ENCODE peak calls at places on chromosomes 6 and 20, in ten cellular contexts. One of them, this sample, is unnamed.

GRCh38 chr20:18218249-18218648 is 70.1 kb upstream of the ZNF133 start:
- DNase-seq in GM13976: no peak
- DNase-seq in osteocyte: no peak
- DNase-seq in mucosa of descending colon: no peak
- DNase-seq in colonic mucosa: no peak
- DNase-seq in cardiac fibroblast: no peak
- DNase-seq in ovary: no peak
- DNase-seq in CD8-positive, alpha-beta T cell: no peak
- DNase-seq in fibroblast of villous mesenchyme: no peak
- DNase-seq in activated B cell treated with CpG ODN at 0.5 μM for 24 hours: no peak
- DNase-seq in this sample: no peak

GRCh38 chr6:121694389-121695185 is 259.1 kb downstream of the GJA1 start:
- DNase-seq in ovary: no peak
- DNase-seq in osteocyte: no peak
- DNase-seq in activated B cell treated with CpG ODN at 0.5 μM for 24 hours: no peak
- DNase-seq in GM13976: no peak
- DNase-seq in cardiac fibroblast: peak; percentile 70
- DNase-seq in CD8-positive, alpha-beta T cell: no peak
- DNase-seq in colonic mucosa: no peak
- DNase-seq in fibroblast of villous mesenchyme: no peak
- DNase-seq in mucosa of descending colon: no peak
- DNase-seq in this sample: no peak

GRCh38 chr20:32018269-32019155 is 8.3 kb downstream of the CCM2L start:
- DNase-seq in mucosa of descending colon: peak; percentile 79
- DNase-seq in osteocyte: no peak
- DNase-seq in fibroblast of villous mesenchyme: no peak
- DNase-seq in colonic mucosa: peak; percentile 85
- DNase-seq in CD8-positive, alpha-beta T cell: peak; percentile 16
- DNase-seq in cardiac fibroblast: no peak
- DNase-seq in ovary: peak; percentile 52
- DNase-seq in activated B cell treated with CpG ODN at 0.5 μM for 24 hours: peak; percentile 55
- DNase-seq in GM13976: peak; percentile 82
- DNase-seq in this sample: no peak

GRCh38 chr20:3652646-3653596 is 10.3 kb downstream of the GFRA4 start:
- DNase-seq in fibroblast of villous mesenchyme: no peak
- DNase-seq in GM13976: no peak
- DNase-seq in osteocyte: no peak
- DNase-seq in CD8-positive, alpha-beta T cell: no peak
- DNase-seq in activated B cell treated with CpG ODN at 0.5 μM for 24 hours: no peak
- DNase-seq in cardiac fibroblast: no peak
- DNase-seq in colonic mucosa: no peak
- DNase-seq in ovary: no peak
- DNase-seq in mucosa of descending colon: no peak
- DNase-seq in this sample: no peak

GRCh38 chr6:132359891-132360290 is 41.4 kb downstream of the MOXD1 start:
- DNase-seq in GM13976: no peak
- DNase-seq in osteocyte: no peak
- DNase-seq in cardiac fibroblast: no peak
- DNase-seq in fibroblast of villous mesenchyme: peak; percentile 3
- DNase-seq in mucosa of descending colon: no peak
- DNase-seq in CD8-positive, alpha-beta T cell: no peak
- DNase-seq in activated B cell treated with CpG ODN at 0.5 μM for 24 hours: no peak
- DNase-seq in colonic mucosa: no peak
- DNase-seq in ovary: no peak
- DNase-seq in this sample: no peak

GRCh38 chr6:35392111-35392702 is 49.8 kb downstream of the PPARD start:
- DNase-seq in osteocyte: no peak
- DNase-seq in GM13976: no peak
- DNase-seq in ovary: peak; percentile 61
- DNase-seq in colonic mucosa: peak; percentile 94
- DNase-seq in cardiac fibroblast: no peak
- DNase-seq in CD8-positive, alpha-beta T cell: no peak
- DNase-seq in activated B cell treated with CpG ODN at 0.5 μM for 24 hours: no peak
- DNase-seq in fibroblast of villous mesenchyme: no peak
- DNase-seq in mucosa of descending colon: peak; percentile 91
- DNase-seq in this sample: no peak

GRCh38 chr6:39210437-39210836 is 18.8 kb downstream of the KCNK5 start:
- DNase-seq in mucosa of descending colon: no peak
- DNase-seq in cardiac fibroblast: no peak
- DNase-seq in fibroblast of villous mesenchyme: no peak
- DNase-seq in ovary: no peak
- DNase-seq in CD8-positive, alpha-beta T cell: no peak
- DNase-seq in GM13976: no peak
- DNase-seq in osteocyte: no peak
- DNase-seq in activated B cell treated with CpG ODN at 0.5 μM for 24 hours: no peak
- DNase-seq in colonic mucosa: no peak
- DNase-seq in this sample: no peak

GRCh38 chr20:62841705-62842212 is 19.9 kb downstream of the TCFL5 start:
- DNase-seq in ovary: no peak
- DNase-seq in fibroblast of villous mesenchyme: no peak
- DNase-seq in osteocyte: no peak
- DNase-seq in mucosa of descending colon: no peak
- DNase-seq in GM13976: no peak
- DNase-seq in colonic mucosa: no peak
- DNase-seq in cardiac fibroblast: no peak
- DNase-seq in activated B cell treated with CpG ODN at 0.5 μM for 24 hours: no peak
- DNase-seq in CD8-positive, alpha-beta T cell: no peak
- DNase-seq in this sample: no peak

GRCh38 chr6:114467931-114468330 is 125.1 kb upstream of the HS3ST5 start:
- DNase-seq in ovary: no peak
- DNase-seq in mucosa of descending colon: no peak
- DNase-seq in osteocyte: no peak
- DNase-seq in fibroblast of villous mesenchyme: no peak
- DNase-seq in colonic mucosa: no peak
- DNase-seq in CD8-positive, alpha-beta T cell: no peak
- DNase-seq in GM13976: no peak
- DNase-seq in cardiac fibroblast: peak; percentile 43
- DNase-seq in activated B cell treated with CpG ODN at 0.5 μM for 24 hours: no peak
- DNase-seq in this sample: no peak

GRCh38 chr6:92989656-92990055 is 429.7 kb downstream of the EPHA7 start:
- DNase-seq in cardiac fibroblast: peak; percentile 1
- DNase-seq in colonic mucosa: no peak
- DNase-seq in ovary: no peak
- DNase-seq in fibroblast of villous mesenchyme: peak; percentile 4
- DNase-seq in GM13976: no peak
- DNase-seq in mucosa of descending colon: no peak
- DNase-seq in osteocyte: no peak
- DNase-seq in activated B cell treated with CpG ODN at 0.5 μM for 24 hours: no peak
- DNase-seq in CD8-positive, alpha-beta T cell: no peak
- DNase-seq in this sample: no peak

GRCh38 chr6:161429921-161430490 is 156.1 kb upstream of the AGPAT4 start:
- DNase-seq in colonic mucosa: no peak
- DNase-seq in CD8-positive, alpha-beta T cell: no peak
- DNase-seq in ovary: no peak
- DNase-seq in activated B cell treated with CpG ODN at 0.5 μM for 24 hours: no peak
- DNase-seq in fibroblast of villous mesenchyme: no peak
- DNase-seq in mucosa of descending colon: no peak
- DNase-seq in cardiac fibroblast: peak; percentile 44
- DNase-seq in osteocyte: no peak
- DNase-seq in GM13976: no peak
- DNase-seq in this sample: no peak

GRCh38 chr20:62511915-62512610 is 36.3 kb upstream of the GATA5 start:
- DNase-seq in colonic mucosa: no peak
- DNase-seq in fibroblast of villous mesenchyme: no peak
- DNase-seq in cardiac fibroblast: no peak
- DNase-seq in GM13976: no peak
- DNase-seq in CD8-positive, alpha-beta T cell: no peak
- DNase-seq in activated B cell treated with CpG ODN at 0.5 μM for 24 hours: no peak
- DNase-seq in osteocyte: no peak
- DNase-seq in ovary: no peak
- DNase-seq in mucosa of descending colon: no peak
- DNase-seq in this sample: no peak

GRCh38 chr6:170291271-170292110 is 613 bp upstream of the DLL1 start:
- DNase-seq in activated B cell treated with CpG ODN at 0.5 μM for 24 hours: peak; percentile 42
- DNase-seq in osteocyte: no peak
- DNase-seq in mucosa of descending colon: peak; percentile 71
- DNase-seq in CD8-positive, alpha-beta T cell: peak; percentile 46
- DNase-seq in fibroblast of villous mesenchyme: peak; percentile 33
- DNase-seq in GM13976: peak; percentile 72
- DNase-seq in colonic mucosa: peak; percentile 75
- DNase-seq in cardiac fibroblast: peak; percentile 38
- DNase-seq in ovary: no peak
- DNase-seq in this sample: no peak

GRCh38 chr6:170371588-170371987 is 65.0 kb downstream of the FAM120B start:
- DNase-seq in ovary: no peak
- DNase-seq in activated B cell treated with CpG ODN at 0.5 μM for 24 hours: no peak
- DNase-seq in fibroblast of villous mesenchyme: no peak
- DNase-seq in osteocyte: no peak
- DNase-seq in CD8-positive, alpha-beta T cell: no peak
- DNase-seq in GM13976: no peak
- DNase-seq in mucosa of descending colon: peak; percentile 25
- DNase-seq in cardiac fibroblast: peak; percentile 15
- DNase-seq in colonic mucosa: no peak
- DNase-seq in this sample: no peak

GRCh38 chr6:5379647-5380242 is 118.4 kb downstream of the FARS2 start:
- DNase-seq in CD8-positive, alpha-beta T cell: no peak
- DNase-seq in ovary: no peak
- DNase-seq in GM13976: peak; percentile 60
- DNase-seq in colonic mucosa: peak; percentile 34
- DNase-seq in fibroblast of villous mesenchyme: peak; percentile 52
- DNase-seq in osteocyte: no peak
- DNase-seq in mucosa of descending colon: peak; percentile 60
- DNase-seq in cardiac fibroblast: peak; percentile 58
- DNase-seq in activated B cell treated with CpG ODN at 0.5 μM for 24 hours: no peak
- DNase-seq in this sample: peak; percentile 8

GRCh38 chr6:131744888-131745287 is 34.1 kb upstream of the CTAGE9 start:
- DNase-seq in activated B cell treated with CpG ODN at 0.5 μM for 24 hours: no peak
- DNase-seq in colonic mucosa: no peak
- DNase-seq in osteocyte: no peak
- DNase-seq in CD8-positive, alpha-beta T cell: no peak
- DNase-seq in mucosa of descending colon: no peak
- DNase-seq in fibroblast of villous mesenchyme: no peak
- DNase-seq in GM13976: no peak
- DNase-seq in ovary: no peak
- DNase-seq in cardiac fibroblast: no peak
- DNase-seq in this sample: no peak

GRCh38 chr6:2949536-2950083 is 21.8 kb downstream of the SERPINB6 start:
- DNase-seq in fibroblast of villous mesenchyme: no peak
- DNase-seq in osteocyte: no peak
- DNase-seq in ovary: no peak
- DNase-seq in activated B cell treated with CpG ODN at 0.5 μM for 24 hours: no peak
- DNase-seq in GM13976: no peak
- DNase-seq in colonic mucosa: peak; percentile 11
- DNase-seq in cardiac fibroblast: no peak
- DNase-seq in mucosa of descending colon: peak; percentile 0
- DNase-seq in CD8-positive, alpha-beta T cell: no peak
- DNase-seq in this sample: no peak

GRCh38 chr20:50187403-50188051 is 3.1 kb upstream of the CEBPB start:
- DNase-seq in GM13976: no peak
- DNase-seq in osteocyte: no peak
- DNase-seq in ovary: no peak
- DNase-seq in CD8-positive, alpha-beta T cell: no peak
- DNase-seq in mucosa of descending colon: peak; percentile 40
- DNase-seq in cardiac fibroblast: peak; percentile 64
- DNase-seq in activated B cell treated with CpG ODN at 0.5 μM for 24 hours: no peak
- DNase-seq in colonic mucosa: peak; percentile 66
- DNase-seq in fibroblast of villous mesenchyme: peak; percentile 89
- DNase-seq in this sample: no peak

GRCh38 chr6:108561742-108562502 is 1.2 kb downstream of the FOXO3 start:
- DNase-seq in fibroblast of villous mesenchyme: no peak
- DNase-seq in osteocyte: no peak
- DNase-seq in CD8-positive, alpha-beta T cell: no peak
- DNase-seq in cardiac fibroblast: no peak
- DNase-seq in activated B cell treated with CpG ODN at 0.5 μM for 24 hours: peak; percentile 26
- DNase-seq in GM13976: no peak
- DNase-seq in mucosa of descending colon: peak; percentile 38
- DNase-seq in ovary: peak; percentile 66
- DNase-seq in colonic mucosa: peak; percentile 47
- DNase-seq in this sample: peak; percentile 29

GRCh38 chr6:19549109-19549508 is 288.1 kb upstream of the ID4 start:
- DNase-seq in activated B cell treated with CpG ODN at 0.5 μM for 24 hours: no peak
- DNase-seq in ovary: no peak
- DNase-seq in CD8-positive, alpha-beta T cell: no peak
- DNase-seq in colonic mucosa: no peak
- DNase-seq in fibroblast of villous mesenchyme: no peak
- DNase-seq in cardiac fibroblast: peak; percentile 4
- DNase-seq in GM13976: no peak
- DNase-seq in mucosa of descending colon: no peak
- DNase-seq in osteocyte: no peak
- DNase-seq in this sample: no peak
- TF ChIP-seq CTCF in activated B cell treated with CpG ODN at 0.5 μM for 24 hours: no peak
- TF ChIP-seq CTCF in ovary: no peak
- TF ChIP-seq CTCF in CD8-positive, alpha-beta T cell: no peak
- TF ChIP-seq CTCF in colonic mucosa: no peak
- TF ChIP-seq CTCF in fibroblast of villous mesenchyme: no peak
- TF ChIP-seq CTCF in cardiac fibroblast: no peak
- TF ChIP-seq CTCF in GM13976: no peak
- TF ChIP-seq CTCF in mucosa of descending colon: no peak
- TF ChIP-seq CTCF in osteocyte: no peak
- TF ChIP-seq CTCF in this sample: no peak

GRCh38 chr6:13767121-13767794 is 47.1 kb downstream of the MCUR1 start:
- DNase-seq in colonic mucosa: peak; percentile 42
- DNase-seq in mucosa of descending colon: peak; percentile 39
- DNase-seq in osteocyte: no peak
- DNase-seq in CD8-positive, alpha-beta T cell: peak; percentile 47
- DNase-seq in ovary: peak; percentile 62
- DNase-seq in fibroblast of villous mesenchyme: peak; percentile 62
- DNase-seq in cardiac fibroblast: peak; percentile 44
- DNase-seq in activated B cell treated with CpG ODN at 0.5 μM for 24 hours: no peak
- DNase-seq in GM13976: no peak
- DNase-seq in this sample: no peak
- TF ChIP-seq CTCF in colonic mucosa: no peak
- TF ChIP-seq CTCF in mucosa of descending colon: no peak
- TF ChIP-seq CTCF in osteocyte: no peak
- TF ChIP-seq CTCF in CD8-positive, alpha-beta T cell: peak; percentile 10
- TF ChIP-seq CTCF in ovary: no peak
- TF ChIP-seq CTCF in fibroblast of villous mesenchyme: peak; percentile 18
- TF ChIP-seq CTCF in cardiac fibroblast: no peak
- TF ChIP-seq CTCF in activated B cell treated with CpG ODN at 0.5 μM for 24 hours: no peak
- TF ChIP-seq CTCF in GM13976: no peak
- TF ChIP-seq CTCF in this sample: peak; percentile 17

GRCh38 chr6:153790881-153791473 is 248.1 kb upstream of the OPRM1 start:
- DNase-seq in ovary: no peak
- DNase-seq in fibroblast of villous mesenchyme: peak; percentile 34
- DNase-seq in osteocyte: no peak
- DNase-seq in cardiac fibroblast: peak; percentile 43
- DNase-seq in GM13976: no peak
- DNase-seq in CD8-positive, alpha-beta T cell: no peak
- DNase-seq in mucosa of descending colon: peak; percentile 41
- DNase-seq in colonic mucosa: no peak
- DNase-seq in activated B cell treated with CpG ODN at 0.5 μM for 24 hours: no peak
- DNase-seq in this sample: no peak
- TF ChIP-seq CTCF in ovary: no peak
- TF ChIP-seq CTCF in fibroblast of villous mesenchyme: peak; percentile 18
- TF ChIP-seq CTCF in osteocyte: peak; percentile 22
- TF ChIP-seq CTCF in cardiac fibroblast: no peak
- TF ChIP-seq CTCF in GM13976: peak; percentile 23
- TF ChIP-seq CTCF in CD8-positive, alpha-beta T cell: no peak
- TF ChIP-seq CTCF in mucosa of descending colon: no peak
- TF ChIP-seq CTCF in colonic mucosa: no peak
- TF ChIP-seq CTCF in activated B cell treated with CpG ODN at 0.5 μM for 24 hours: no peak
- TF ChIP-seq CTCF in this sample: peak; percentile 40

DNA sequence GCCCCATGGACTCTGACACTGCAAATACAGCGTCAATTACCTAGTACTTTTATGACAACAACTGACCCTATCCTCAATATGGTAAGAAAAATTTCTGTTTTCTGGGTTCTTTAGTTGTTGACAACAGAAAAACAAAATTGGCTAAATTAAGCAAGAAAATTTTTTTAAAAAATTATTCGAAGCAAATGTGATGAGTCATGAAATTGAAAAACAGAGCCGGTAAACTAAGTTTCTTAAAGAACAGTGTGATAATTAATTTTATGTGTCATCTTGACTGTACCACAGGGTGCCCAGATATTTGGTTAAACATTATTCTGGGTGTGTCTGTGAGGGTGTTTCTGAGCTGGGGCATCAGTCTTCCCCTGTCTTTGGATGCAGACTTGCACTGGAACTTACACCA is 107.6 kb upstream of the OPRM1 start:
- DNase-seq in ovary: no peak
- DNase-seq in mucosa of descending colon: no peak
- DNase-seq in activated B cell treated with CpG ODN at 0.5 μM for 24 hours: no peak
- DNase-seq in colonic mucosa: no peak
- DNase-seq in GM13976: no peak
- DNase-seq in fibroblast of villous mesenchyme: no peak
- DNase-seq in osteocyte: no peak
- DNase-seq in cardiac fibroblast: no peak
- DNase-seq in CD8-positive, alpha-beta T cell: no peak
- DNase-seq in this sample: no peak
- TF ChIP-seq CTCF in ovary: no peak
- TF ChIP-seq CTCF in mucosa of descending colon: no peak
- TF ChIP-seq CTCF in activated B cell treated with CpG ODN at 0.5 μM for 24 hours: no peak
- TF ChIP-seq CTCF in colonic mucosa: no peak
- TF ChIP-seq CTCF in GM13976: no peak
- TF ChIP-seq CTCF in fibroblast of villous mesenchyme: no peak
- TF ChIP-seq CTCF in osteocyte: no peak
- TF ChIP-seq CTCF in cardiac fibroblast: no peak
- TF ChIP-seq CTCF in CD8-positive, alpha-beta T cell: no peak
- TF ChIP-seq CTCF in this sample: no peak